ENCODE peak calls at places on chromosome 9, in four cellular contexts. D, L, K and C are unnamed samples.

GRCh38 chr9:121294866-121295661 is 27.1 kb downstream of the GSN start:
- DNase-seq in D (no peak), L (no peak), K (no peak), C (no peak)

GRCh38 chr9:123678878-123679329 is 251.0 kb downstream of the DENND1A start:
- DNase-seq in D (no peak), L (peak), K (no peak), C (no peak)

GRCh38 chr9:85521331-85522197 is 220.2 kb downstream of the AGTPBP1 start:
- DNase-seq in D (no peak), L (no peak), K (no peak), C (no peak)

GRCh38 chr9:12785251-12785880 is 10.5 kb downstream of the LURAP1L start:
- DNase-seq in D (no peak), L (peak), K (no peak), C (no peak)

GRCh38 chr9:71767421-71768321 is 642 bp downstream of the CEMIP2 start:
- DNase-seq in D (no peak), L (peak), K (peak), C (peak)

GRCh38 chr9:69121155-69122085 is 52.7 kb upstream of the TJP2 start:
- DNase-seq in D (peak), L (peak), K (peak), C (peak)

GRCh38 chr9:2809692-2810423 is 34.0 kb downstream of the PUM3 start:
- DNase-seq in D (no peak), L (peak), K (peak), C (no peak)

GRCh38 chr9:77877976-77878375 is 153.6 kb downstream of the GNAQ start:
- DNase-seq in D (no peak), L (no peak), K (no peak), C (no peak)

GRCh38 chr9:114958021-114958846 is 27.8 kb upstream of the TNFSF8 start:
- DNase-seq in D (no peak), L (no peak), K (no peak), C (no peak)

GRCh38 chr9:81716409-81716808 is 27.1 kb upstream of the TLE1 start:
- DNase-seq in D (no peak), L (peak), K (no peak), C (no peak)

GRCh38 chr9:117555964-117556629 is 141.2 kb upstream of the ASTN2 start:
- DNase-seq in D (peak), L (no peak), K (peak), C (no peak)

GRCh38 chr9:21831841-21832509 is 29.5 kb downstream of the MTAP start:
- DNase-seq in D (peak), L (peak), K (no peak), C (no peak)

GRCh38 chr9:134629061-134629585 is 12.5 kb upstream of the COL5A1 start:
- DNase-seq in D (no peak), L (no peak), K (no peak), C (no peak)

GRCh38 chr9:114412057-114412683 is 24.4 kb upstream of the AKNA start:
- DNase-seq in D (no peak), L (no peak), K (peak), C (no peak)

GRCh38 chr9:36317766-36318165 is 59.5 kb upstream of the GNE start:
- DNase-seq in D (no peak), L (no peak), K (no peak), C (no peak)

GRCh38 chr9:95167998-95168397 is 149.5 kb downstream of the FANCC start:
- DNase-seq in D (peak), L (peak), K (peak), C (peak)

GRCh38 chr9:126407125-126407870 is 80.7 kb downstream of the MVB12B start:
- DNase-seq in D (no peak), L (peak), K (no peak), C (no peak)

GRCh38 chr9:101028346-101029299 is at the start of gene PLPPR1:
- DNase-seq in D (no peak), L (peak), K (peak), C (peak)

GRCh38 chr9:94864862-94865435 is 138.4 kb downstream of the AOPEP start:
- DNase-seq in D (no peak), L (peak), K (no peak), C (no peak)

GRCh38 chr9:98709968-98710965 is 1.5 kb upstream of the GABBR2 start:
- DNase-seq in D (no peak), L (peak), K (peak), C (peak)

GRCh38 chr9:17958363-17958762 is 379.5 kb downstream of the SH3GL2 start:
- DNase-seq in D (no peak), L (no peak), K (no peak), C (no peak)

GRCh38 chr9:13278368-13279246 is 885 bp downstream of the MPDZ start:
- DNase-seq in D (no peak), L (peak), K (peak), C (peak)

GRCh38 chr9:70407081-70407503 is 7.4 kb downstream of the KLF9 start:
- DNase-seq in D (no peak), L (peak), K (no peak), C (no peak)

GRCh38 chr9:99085949-99086948 is 18.7 kb upstream of the TGFBR1 start:
- DNase-seq in D (no peak), L (peak), K (no peak), C (no peak)

GRCh38 chr9:6184749-6185645 is 30.6 kb upstream of the IL33 start:
- DNase-seq in D (peak), L (peak), K (no peak), C (no peak)

DNA sequence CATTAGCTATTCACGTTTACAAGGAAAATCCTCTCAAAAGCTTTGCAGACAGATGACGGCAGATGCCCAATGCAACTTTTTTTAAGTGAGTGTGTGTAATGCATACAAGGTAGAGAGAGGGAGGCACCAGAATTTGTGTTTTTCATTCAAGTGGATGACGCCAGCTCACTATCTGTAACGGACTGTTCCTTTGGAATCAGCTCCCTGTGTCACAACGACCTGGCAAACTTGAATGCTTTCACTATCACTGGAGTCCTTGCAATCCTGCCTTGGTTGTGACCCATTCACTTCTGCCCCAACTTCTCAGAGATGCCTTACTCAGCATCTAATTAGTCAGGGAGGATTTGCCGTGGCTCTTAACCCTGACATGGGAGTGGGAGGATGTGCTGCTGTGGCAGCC is 148.5 kb downstream of the BNC2 start:
- DNase-seq in D (no peak), L (peak), K (no peak), C (no peak)
- TF ChIP-seq CTCF in D (no peak), L (no peak), K (no peak), C (no peak)

GRCh38 chr9:131037336-131038255 is 28.6 kb downstream of the LAMC3 start:
- DNase-seq in D (no peak), L (peak), K (peak), C (no peak)
- TF ChIP-seq CTCF in D (no peak), L (no peak), K (no peak), C (no peak)

DNA sequence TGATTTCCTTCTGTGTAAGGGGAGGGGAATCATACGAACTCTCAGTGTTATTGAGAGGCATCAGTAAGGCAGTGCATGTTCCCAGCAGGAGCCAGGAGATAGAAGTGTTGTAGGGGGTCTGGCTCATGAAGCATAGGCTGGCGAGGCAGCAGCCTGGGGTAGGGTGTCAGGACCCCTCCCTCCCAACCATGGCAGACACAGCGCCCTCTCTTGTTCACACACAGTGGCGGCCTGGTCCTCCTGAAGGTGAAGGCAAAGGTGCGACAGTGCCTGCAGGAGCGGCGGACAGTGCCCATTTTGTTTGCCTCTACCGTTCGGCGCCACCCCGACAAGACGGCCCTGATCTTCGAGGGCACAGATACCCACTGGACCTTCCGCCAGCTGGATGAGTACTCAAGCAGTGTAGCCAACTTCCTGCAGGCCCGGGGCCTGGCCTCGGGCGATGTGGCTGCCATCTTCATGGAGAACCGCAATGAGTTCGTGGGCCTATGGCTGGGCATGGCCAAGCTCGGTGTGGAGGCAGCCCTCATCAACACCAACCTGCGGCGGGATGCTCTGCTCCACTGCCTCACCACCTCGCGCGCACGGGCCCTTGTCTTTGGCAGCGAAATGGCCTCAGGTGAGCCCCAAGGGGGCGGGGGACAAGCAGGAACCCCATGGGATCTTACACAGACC is 4.7 kb downstream of the SLC27A4 start:
- DNase-seq in D (no peak), L (no peak), K (no peak), C (no peak)
- TF ChIP-seq CTCF in D (no peak), L (no peak), K (no peak), C (no peak)

DNA sequence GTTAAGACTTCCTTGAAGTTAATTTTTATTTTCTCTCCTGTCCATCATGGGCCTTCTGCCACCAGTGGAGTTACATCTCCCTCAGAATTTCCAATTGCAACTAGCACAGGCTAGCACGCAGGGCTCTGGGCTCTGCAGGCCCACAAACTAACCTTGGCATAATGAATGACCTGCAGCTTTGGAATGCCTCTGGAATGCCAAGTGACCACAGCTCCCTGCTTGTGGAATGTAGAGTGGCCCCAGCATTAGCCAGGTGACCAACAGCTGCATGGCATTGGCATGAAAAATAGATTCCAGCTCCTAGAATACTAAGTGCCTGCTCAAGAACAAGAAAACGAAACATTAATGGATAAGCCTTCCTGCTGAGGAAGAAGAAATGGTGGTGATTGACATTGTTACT is 726.1 kb downstream of the BRINP1 start:
- DNase-seq in D (no peak), L (no peak), K (peak), C (peak)
- TF ChIP-seq CTCF in D (no peak), L (no peak), K (no peak), C (no peak)

GRCh38 chr9:37859043-37859442 is 44.9 kb downstream of the SLC25A51 start:
- DNase-seq in D (no peak), L (peak), K (no peak), C (no peak)
- TF ChIP-seq CTCF in D (no peak), L (peak), K (peak), C (no peak)